ENCODE peak calls at places on chromosome 21, in four cellular contexts. T, I, U and V are unnamed samples.

GRCh38 chr21:34524671-34525601 is 12.9 kb upstream of the KCNE1 start:
- DNase-seq in T (no peak), I (no peak), U (no peak), V (no peak)

GRCh38 chr21:14617836-14618235 is 71.7 kb upstream of the SAMSN1 start:
- DNase-seq in U (no peak), I (no peak), T (no peak), V (no peak)

GRCh38 chr21:32562426-32562825 is 22.9 kb downstream of the TCP10L start:
- DNase-seq in T (no peak), U (no peak), I (no peak), V (no peak)

GRCh38 chr21:42864812-42865211 is 14.5 kb downstream of the WDR4 start:
- DNase-seq in T (no peak), I (no peak), U (no peak), V (no peak)

GRCh38 chr21:36499578-36500471 is 19.9 kb upstream of the CLDN14 start:
- DNase-seq in T (no peak), U (no peak), I (no peak), V (peak; percentile 70)

GRCh38 chr21:38984568-38984967 is 178.8 kb downstream of the ETS2 start:
- DNase-seq in T (no peak), I (no peak), U (no peak), V (no peak)

GRCh38 chr21:38825269-38825668 is 19.5 kb downstream of the ETS2 start:
- DNase-seq in T (no peak), I (no peak), U (no peak), V (no peak)

GRCh38 chr21:36640260-36641244 is 58.4 kb upstream of the SIM2 start:
- DNase-seq in U (no peak), T (no peak), I (no peak), V (no peak)

GRCh38 chr21:36164427-36164784 is 7.8 kb downstream of the DOP1B start:
- DNase-seq in T (no peak), U (no peak), I (no peak), V (no peak)

GRCh38 chr21:17455451-17455850 is 57.4 kb upstream of the CXADR start:
- DNase-seq in T (no peak), I (no peak), U (no peak), V (no peak)

GRCh38 chr21:42524341-42525227 is 10.9 kb downstream of the SLC37A1 start:
- DNase-seq in I (peak; percentile 21), T (no peak), U (no peak), V (peak; percentile 87)

GRCh38 chr21:29546071-29546470 is 247.3 kb downstream of the BACH1 start:
- DNase-seq in U (no peak), I (no peak), T (no peak), V (no peak)

GRCh38 chr21:35697321-35697808 is 363.0 kb downstream of the SETD4 start:
- DNase-seq in T (peak; percentile 65), U (no peak), I (no peak), V (peak; percentile 76)

GRCh38 chr21:31713973-31714740 is 17.8 kb downstream of the SCAF4 start:
- DNase-seq in T (no peak), U (no peak), I (no peak), V (no peak)